ENCODE peak calls at places on chromosomes 6 and 20, in five cellular contexts. C, G, X, D and T are unnamed samples.

GRCh38 chr6:166244353-166245045 is 63.7 kb downstream of the PRR18 start:
- DNase-seq in X (no peak), G (peak; percentile 9), C (no peak), D (no peak), T (no peak)

GRCh38 chr20:42678895-42679294 is 510.8 kb downstream of the PTPRT start:
- DNase-seq in X (no peak), D (peak; percentile 10), G (no peak), C (no peak), T (no peak)

GRCh38 chr6:121389419-121389818 is 46.0 kb upstream of the GJA1 start:
- DNase-seq in C (no peak), G (no peak), X (no peak), D (no peak), T (no peak)

GRCh38 chr20:7571521-7572065 is 368.7 kb downstream of the HAO1 start:
- DNase-seq in X (no peak), G (no peak), D (no peak), C (no peak), T (no peak)

GRCh38 chr20:47875302-47876025 is 90.2 kb upstream of the SULF2 start:
- DNase-seq in C (no peak), D (no peak), G (no peak), X (peak; percentile 59), T (no peak)

GRCh38 chr6:127972815-127973214 is 72.0 kb upstream of the THEMIS start:
- DNase-seq in X (no peak), C (no peak), G (no peak), D (no peak), T (no peak)

GRCh38 chr6:27608916-27609883 is 136.3 kb upstream of the ZNF184 start:
- DNase-seq in G (no peak), C (no peak), D (peak; percentile 61), X (no peak), T (no peak)

GRCh38 chr6:97462031-97462430 is 179.0 kb upstream of the MMS22L start:
- DNase-seq in C (no peak), D (no peak), X (no peak), G (no peak), T (no peak)

GRCh38 chr6:129946439-129947140 is 71.8 kb upstream of the L3MBTL3 start:
- DNase-seq in X (no peak), G (no peak), D (no peak), C (no peak), T (no peak)

GRCh38 chr6:81362246-81362645 is 390.2 kb downstream of the TENT5A start:
- DNase-seq in X (no peak), D (no peak), G (no peak), C (no peak), T (no peak)

GRCh38 chr6:91094341-91094740 is 507.5 kb upstream of the MAP3K7 start:
- DNase-seq in D (no peak), G (no peak), X (no peak), C (no peak), T (no peak)

GRCh38 chr20:46709459-46710148 is at the start of gene SLC2A10:
- DNase-seq in G (peak; percentile 70), D (peak; percentile 53), C (no peak), X (peak; percentile 76), T (peak; percentile 85)

GRCh38 chr6:159978291-159979135 is 9.6 kb downstream of the IGF2R start:
- DNase-seq in G (no peak), X (no peak), D (no peak), C (no peak), T (peak; percentile 48)

GRCh38 chr6:167863897-167864296 is 37.2 kb downstream of the AFDN start:
- DNase-seq in G (no peak), X (no peak), C (no peak), D (no peak), T (no peak)

GRCh38 chr20:58985656-58986055 is 4.6 kb downstream of the NELFCD start:
- DNase-seq in X (no peak), G (no peak), D (no peak), C (no peak), T (peak; percentile 61)

GRCh38 chr20:17615645-17616479 is 46.0 kb downstream of the DSTN start:
- DNase-seq in C (no peak), D (no peak), X (no peak), G (peak; percentile 10), T (peak; percentile 72)

GRCh38 chr6:33592595-33593413 is 12.7 kb upstream of the BAK1 start:
- DNase-seq in C (no peak), G (peak; percentile 78), X (no peak), D (no peak), T (no peak)

GRCh38 chr6:20819774-20820400 is 285.6 kb downstream of the CDKAL1 start:
- DNase-seq in X (no peak), G (no peak), D (no peak), C (no peak), T (no peak)

GRCh38 chr6:136290406-136291010 is 862 bp upstream of the BCLAF1 start:
- DNase-seq in X (peak; percentile 83), C (peak; percentile 35), G (peak; percentile 75), D (peak; percentile 80), T (peak; percentile 91)

GRCh38 chr6:47097092-47097945 is 55.2 kb upstream of the ADGRF1 start:
- DNase-seq in G (peak; percentile 74), D (peak; percentile 89), X (peak; percentile 51), C (peak; percentile 55), T (peak; percentile 82)

GRCh38 chr6:7644394-7644793 is 54.4 kb downstream of the SNRNP48 start:
- DNase-seq in G (peak; percentile 16), D (no peak), X (no peak), C (no peak), T (no peak)

GRCh38 chr20:47768016-47768953 is 17.0 kb downstream of the SULF2 start:
- DNase-seq in D (no peak), G (peak; percentile 68), X (peak; percentile 67), C (no peak), T (no peak)

GRCh38 chr6:88008821-88009220 is 38.8 kb upstream of the SPACA1 start:
- DNase-seq in C (no peak), G (no peak), X (no peak), D (no peak), T (no peak)

GRCh38 chr6:3607599-3607998 is 143.9 kb downstream of the PXDC1 start:
- DNase-seq in D (no peak), C (no peak), G (no peak), X (no peak), T (no peak)

GRCh38 chr6:122035193-122035592 is 364.3 kb upstream of the HSF2 start:
- DNase-seq in C (no peak), X (no peak), G (no peak), D (no peak), T (no peak)

GRCh38 chr6:144897441-144897921 is 612.3 kb downstream of the UTRN start:
- DNase-seq in D (no peak), X (no peak), C (no peak), G (no peak), T (no peak)

GRCh38 chr20:38242848-38243449 is 17.6 kb downstream of the KIAA1755 start:
- DNase-seq in D (peak; percentile 31), C (no peak), G (no peak), X (no peak), T (no peak)

GRCh38 chr6:10954590-10955010 is 67.7 kb downstream of the SYCP2L start:
- DNase-seq in X (peak; percentile 47), G (peak; percentile 75), C (peak; percentile 30), D (peak; percentile 82), T (no peak)

GRCh38 chr20:10228330-10228729 is 9.7 kb downstream of the SNAP25 start:
- DNase-seq in C (no peak), G (no peak), X (no peak), D (peak; percentile 61), T (no peak)

GRCh38 chr6:34246563-34247391 is 2.0 kb downstream of the SMIM29 start:
- DNase-seq in D (peak; percentile 49), G (no peak), X (no peak), C (no peak), T (peak; percentile 62)

DNA sequence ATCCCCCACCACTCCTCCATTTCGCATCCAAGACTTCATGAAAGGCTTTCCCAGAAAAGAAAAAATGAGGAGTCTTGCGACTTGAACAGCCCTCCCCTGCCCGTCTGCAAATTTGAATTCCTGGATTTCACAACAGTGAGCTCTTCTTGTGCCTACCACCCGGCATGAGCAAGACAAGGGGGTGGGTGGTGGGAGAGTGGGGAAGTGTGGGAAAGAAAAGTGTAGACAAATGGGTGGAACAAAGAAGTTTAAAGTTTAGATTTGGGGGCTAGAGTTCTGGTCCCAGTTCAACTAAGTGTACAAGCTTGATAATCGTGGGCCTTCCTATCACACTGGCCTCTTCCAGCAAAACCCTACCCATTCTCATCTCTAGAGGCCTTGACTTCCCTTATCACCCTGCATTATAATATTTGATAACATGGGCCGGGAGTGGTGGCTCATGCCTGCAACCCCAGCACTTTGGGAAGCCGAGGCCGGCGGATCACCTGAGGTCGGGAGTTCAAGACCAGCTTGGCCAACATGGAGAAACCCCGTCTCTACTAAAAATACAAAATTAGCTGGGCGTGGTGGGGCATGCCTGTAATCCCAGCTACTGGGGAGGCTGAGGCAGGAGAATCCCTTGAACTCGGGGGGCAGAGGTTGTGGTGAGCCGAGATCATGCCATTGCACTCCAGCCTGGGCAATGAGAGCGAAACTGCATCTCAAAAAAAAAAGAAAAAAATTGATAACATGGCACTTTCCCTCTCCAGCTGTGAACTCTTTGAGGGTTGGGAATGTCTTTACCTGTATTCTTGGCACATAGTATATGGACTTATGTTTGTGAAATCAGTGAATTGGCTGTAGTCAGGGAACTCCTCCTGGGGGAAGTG is 654 bp upstream of the C6orf47 start:
- DNase-seq in G (no peak), X (no peak), C (no peak), D (no peak), T (no peak)
- TF ChIP-seq POLR2A in G (no peak), X (no peak), C (no peak), D (no peak), T (no peak)

GRCh38 chr6:143059616-143060353 is 904 bp upstream of the AIG1 start:
- DNase-seq in X (no peak), G (peak; percentile 22), C (no peak), D (peak; percentile 97), T (no peak)

GRCh38 chr6:143058987-143059386 is 1.7 kb upstream of the AIG1 start:
- DNase-seq in X (no peak), G (no peak), C (no peak), D (peak; percentile 35), T (no peak)

GRCh38 chr6:143060806-143061596 is at the start of gene AIG1:
- DNase-seq in D (no peak), C (peak; percentile 43), G (no peak), X (peak; percentile 83), T (no peak)

GRCh38 chr6:143061597-143062385 is 1.1 kb downstream of the AIG1 start:
- DNase-seq in G (no peak), X (no peak), C (no peak), D (peak; percentile 86), T (no peak)

DNA sequence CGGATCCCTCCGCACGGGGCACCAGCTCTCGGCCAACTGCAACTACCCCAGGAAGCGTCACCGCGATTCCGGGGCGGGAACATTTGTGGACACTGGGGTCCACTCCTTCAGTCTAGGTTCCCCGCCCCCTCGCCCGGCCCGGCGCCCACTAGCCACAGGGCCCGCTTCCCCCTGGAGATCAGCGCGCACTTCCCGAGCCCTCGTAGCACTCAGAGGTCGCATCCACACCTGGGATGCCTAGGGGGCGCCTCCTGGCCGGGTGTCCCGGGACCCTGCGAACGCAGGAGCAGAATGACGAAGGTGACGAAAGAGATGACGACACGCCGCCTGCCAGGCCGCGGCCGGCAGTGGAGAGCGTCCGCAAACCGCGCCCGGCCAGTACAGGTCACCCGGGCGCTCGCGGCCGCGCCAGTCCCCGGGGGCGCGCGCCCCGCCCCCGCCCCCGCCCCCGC is 309 bp upstream of the AIG1 start:
- DNase-seq in C (peak; percentile 63), D (peak; percentile 88), X (peak; percentile 88), G (peak; percentile 89), T (peak; percentile 91)
- TF ChIP-seq EP300 in C (no peak), D (peak; percentile 33), X (no peak), G (no peak), T (no peak)

GRCh38 chr20:62238569-62239277 is 402 bp downstream of the OSBPL2 start:
- DNase-seq in C (no peak), D (no peak), X (peak; percentile 53), G (peak; percentile 55), T (no peak)
- TF ChIP-seq POLR2A in C (no peak), D (peak; percentile 26), X (no peak), G (peak; percentile 49), T (no peak)

GRCh38 chr20:50071039-50071888 is 41.7 kb downstream of the UBE2V1 start:
- DNase-seq in C (peak; percentile 88), G (peak; percentile 93), D (peak; percentile 83), X (peak; percentile 96), T (peak; percentile 93)
- TF ChIP-seq EP300 in C (no peak), G (no peak), D (no peak), X (no peak), T (no peak)